ENCODE peak calls at places on chromosomes 13 and 19, in eight cellular contexts. L, N, S, Y, D, U, M and E are unnamed samples.

GRCh38 chr19:18220632-18221275 is 5.5 kb downstream of the PDE4C start:
- DNase-seq in L (peak; percentile 95), U (no peak), Y (no peak), S (no peak), M (no peak), N (no peak), D (no peak), E (peak; percentile 78)

GRCh38 chr13:28313579-28313978 is 175.2 kb downstream of the PAN3 start:
- DNase-seq in Y (no peak), N (peak; percentile 40), M (peak; percentile 57), D (no peak), L (peak; percentile 82), U (no peak), S (peak; percentile 69), E (peak; percentile 40)

GRCh38 chr13:94505730-94506129 is 26.2 kb upstream of the DCT start:
- DNase-seq in S (no peak), N (no peak), L (no peak), M (no peak), U (no peak), Y (no peak), D (no peak), E (no peak)

GRCh38 chr13:72805663-72806341 is 23.9 kb downstream of the PIBF1 start:
- DNase-seq in U (no peak), D (no peak), M (no peak), Y (peak; percentile 30), N (no peak), L (no peak), S (no peak), E (no peak)

GRCh38 chr13:90838561-90838960 is 508.9 kb upstream of the MIR17HG start:
- DNase-seq in M (no peak), N (no peak), S (no peak), L (no peak), Y (no peak), U (no peak), D (no peak), E (no peak)

GRCh38 chr19:48999481-49000325 is 6.0 kb downstream of the RUVBL2 start:
- DNase-seq in D (peak; percentile 73), U (peak; percentile 44), L (peak; percentile 92), M (peak; percentile 67), S (peak; percentile 81), Y (no peak), N (peak; percentile 74), E (peak; percentile 88)

GRCh38 chr19:12726988-12727316 is 3.2 kb upstream of the TNPO2 start:
- DNase-seq in S (no peak), Y (no peak), U (no peak), D (no peak), L (peak; percentile 41), M (no peak), N (no peak), E (no peak)

GRCh38 chr19:3788991-3789778 is 3.0 kb upstream of the MATK start:
- DNase-seq in L (no peak), N (no peak), U (no peak), D (no peak), M (no peak), Y (no peak), S (no peak), E (no peak)

GRCh38 chr19:36212895-36213294 is 1.6 kb downstream of the ZNF565 start:
- DNase-seq in S (no peak), L (no peak), Y (no peak), N (no peak), M (no peak), D (no peak), U (no peak), E (no peak)

GRCh38 chr19:8214802-8215201 is 5.6 kb downstream of the CERS4 start:
- DNase-seq in N (no peak), S (no peak), Y (peak; percentile 50), D (no peak), U (no peak), L (no peak), M (no peak), E (no peak)

GRCh38 chr19:35114656-35115537 is 726 bp upstream of the FXYD3 start:
- DNase-seq in D (peak; percentile 45), U (peak; percentile 68), L (peak; percentile 90), S (peak; percentile 67), N (peak; percentile 31), M (peak; percentile 27), Y (no peak), E (peak; percentile 85)

GRCh38 chr19:17326595-17326966 is 8.1 kb downstream of the ANO8 start:
- DNase-seq in S (no peak), U (no peak), D (no peak), M (no peak), L (peak; percentile 66), N (no peak), Y (no peak), E (peak; percentile 56)

GRCh38 chr19:46622118-46622446 is 2.8 kb downstream of the PTGIR start:
- DNase-seq in D (no peak), U (no peak), N (no peak), M (no peak), Y (no peak), L (no peak), S (no peak), E (no peak)

GRCh38 chr13:77779461-77780272 is 82.2 kb downstream of the SLAIN1 start:
- DNase-seq in Y (peak; percentile 71), M (peak; percentile 74), U (peak; percentile 26), L (peak; percentile 76), S (peak; percentile 90), D (peak; percentile 77), N (peak; percentile 75), E (peak; percentile 69)

GRCh38 chr19:1087813-1088418 is 7.3 kb downstream of the POLR2E start:
- DNase-seq in M (no peak), U (peak; percentile 71), L (no peak), S (no peak), Y (no peak), D (no peak), N (no peak), E (no peak)

GRCh38 chr19:52566588-52566987 is 3.5 kb upstream of the ZNF701 start:
- DNase-seq in U (no peak), M (peak; percentile 84), D (peak; percentile 9), S (no peak), N (peak; percentile 10), Y (no peak), L (no peak), E (no peak)

GRCh38 chr13:50797081-50797480 is 46.4 kb downstream of the DLEU7 start:
- DNase-seq in M (no peak), U (no peak), D (peak; percentile 25), L (no peak), N (no peak), S (peak; percentile 20), Y (no peak), E (no peak)

DNA sequence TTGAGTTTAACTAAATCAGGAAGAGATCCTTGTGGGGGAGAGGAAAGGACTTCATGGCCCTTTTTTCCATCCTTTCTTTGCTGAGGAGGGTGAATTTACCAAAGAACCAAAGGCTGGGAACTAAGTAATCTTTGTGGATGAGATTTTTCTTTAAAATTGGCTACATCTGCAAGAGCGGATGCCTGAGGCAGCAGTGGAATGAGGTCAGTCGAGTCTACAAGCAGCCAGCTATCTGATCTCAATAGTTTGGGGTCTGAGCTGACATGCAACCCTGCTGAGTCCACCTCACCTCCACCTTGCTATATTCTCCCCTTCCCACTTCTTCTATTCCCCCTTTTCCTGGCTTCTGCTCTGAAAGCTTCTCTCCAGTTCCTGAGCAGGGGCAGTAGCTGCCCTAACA is 3.6 kb upstream of the DNAJC15 start:
- DNase-seq in D (no peak), S (no peak), N (peak; percentile 58), M (no peak), U (no peak), Y (no peak), L (no peak), E (no peak)
- H3K4me3 ChIP-seq in D (no peak overlapping the region), S (no peak overlapping the region), N (no peak overlapping the region), M (no peak overlapping the region), U (no peak overlapping the region), Y (no peak overlapping the region), L (no peak overlapping the region), E (no peak overlapping the region)

DNA sequence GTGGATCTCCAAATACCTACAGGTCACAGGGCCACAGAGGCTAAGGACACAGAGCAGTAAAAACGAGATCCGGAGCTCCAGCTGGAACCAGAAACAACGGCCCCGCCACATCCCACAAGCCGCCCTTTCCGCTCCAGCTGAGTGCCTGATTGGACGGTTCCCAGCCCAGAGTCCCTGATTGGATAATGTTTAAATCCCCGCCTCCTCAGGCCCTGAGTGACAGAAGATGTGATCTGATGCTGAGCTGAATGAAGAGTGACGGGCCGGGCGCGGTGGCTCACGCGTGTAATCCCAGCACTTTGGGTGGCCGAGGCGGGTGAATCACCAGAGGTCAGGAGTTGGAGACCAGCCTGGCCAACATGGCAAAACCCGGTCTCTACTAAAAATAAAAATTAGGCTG is at the start of gene ZNF99:
- DNase-seq in L (no peak), U (no peak), S (no peak), N (no peak), D (no peak), M (no peak), Y (no peak), E (no peak)
- H3K4me3 ChIP-seq in L (no peak within 1 kb of the TSS), U (no peak within 1 kb of the TSS), S (no peak within 1 kb of the TSS), N (no peak within 1 kb of the TSS), D (no peak within 1 kb of the TSS), M (no peak within 1 kb of the TSS), Y (no peak within 1 kb of the TSS), E (no peak within 1 kb of the TSS)

GRCh38 chr19:6587998-6588507 is 2.9 kb downstream of the CD70 start:
- DNase-seq in S (no peak), M (no peak), N (no peak), L (peak; percentile 24), U (no peak), Y (no peak), D (no peak), E (peak; percentile 10)

GRCh38 chr19:6586056-6586455 is 4.9 kb downstream of the CD70 start:
- DNase-seq in U (no peak), M (no peak), S (no peak), N (no peak), D (no peak), Y (no peak), L (no peak), E (no peak)

GRCh38 chr19:6587093-6587820 is 3.7 kb downstream of the CD70 start:
- DNase-seq in M (no peak), N (peak; percentile 17), U (no peak), Y (no peak), L (peak; percentile 77), D (no peak), S (peak; percentile 20), E (peak; percentile 43)

GRCh38 chr19:6588508-6589345 is 2.2 kb downstream of the CD70 start:
- DNase-seq in N (no peak), S (no peak), M (no peak), L (peak; percentile 28), U (no peak), Y (no peak), D (no peak), E (peak; percentile 24)

DNA sequence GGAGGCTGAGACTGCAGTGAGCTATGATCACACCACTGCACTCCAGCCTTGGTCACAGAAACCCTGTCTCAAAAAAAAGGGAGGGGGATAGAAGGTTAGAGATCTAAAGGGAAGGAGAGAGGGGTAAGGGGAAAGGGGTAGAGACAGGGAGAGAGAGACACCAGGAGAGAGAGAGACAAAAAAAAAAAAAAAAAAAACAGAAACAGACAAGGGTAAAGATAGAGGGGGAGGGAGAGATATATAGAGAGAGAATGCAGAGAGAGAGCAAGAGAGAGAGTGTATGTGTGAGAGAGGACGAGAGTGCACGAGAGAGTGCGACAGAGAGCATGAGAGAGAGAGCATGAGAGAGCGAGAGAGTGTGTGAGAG is 4.2 kb downstream of the CD70 start:
- DNase-seq in U (no peak), S (no peak), M (no peak), N (no peak), Y (no peak), D (no peak), L (no peak), E (no peak)
- H3K4me3 ChIP-seq in U (peak overlapping the region; percentile 14), S (no peak overlapping the region), M (no peak overlapping the region), N (peak overlapping the region; percentile 43), Y (peak overlapping the region; percentile 5), D (no peak overlapping the region), L (peak overlapping the region; percentile 74), E (peak overlapping the region; percentile 54)

GRCh38 chr13:113607056-113607455 is 22.5 kb downstream of the TFDP1 start:
- DNase-seq in L (no peak), U (no peak), M (no peak), D (no peak), S (no peak), Y (no peak), N (no peak), E (no peak)
- H3K4me3 ChIP-seq in L (no peak overlapping the region), U (no peak overlapping the region), M (no peak overlapping the region), D (no peak overlapping the region), S (no peak overlapping the region), Y (no peak overlapping the region), N (no peak overlapping the region), E (no peak overlapping the region)